ENCODE peak calls at places on chromosome 19, in four cellular contexts. S is AG08396, R is M059J, D is iris pigment epithelial cell. N is an unnamed sample.

GRCh38 chr19:35442091-35442490 is 6.0 kb upstream of the FFAR2 start:
- DNase-seq in R (no peak), S (no peak), D (no peak), N (no peak)

GRCh38 chr19:13154241-13154778 is 4.1 kb downstream of the IER2 start:
- DNase-seq in S (peak; percentile 86), R (peak; percentile 84), D (peak; percentile 97), N (peak; percentile 37)

GRCh38 chr19:2171349-2172145 is 7.8 kb downstream of the DOT1L start:
- DNase-seq in R (no peak), S (no peak), D (no peak), N (no peak)

GRCh38 chr19:11507370-11508078 is 1.9 kb upstream of the ZNF653 start:
- DNase-seq in R (no peak), S (no peak), D (no peak), N (no peak)

GRCh38 chr19:16365300-16365996 is 40.8 kb downstream of the KLF2 start:
- DNase-seq in D (no peak), S (no peak), R (no peak), N (no peak)

GRCh38 chr19:55355213-55355821 is 798 bp upstream of the COX6B2 start:
- DNase-seq in S (no peak), D (no peak), R (peak; percentile 38), N (no peak)

GRCh38 chr19:57802269-57802668 is 12.4 kb downstream of the ZNF552 start:
- DNase-seq in D (no peak), S (no peak), R (no peak), N (no peak)

GRCh38 chr19:48670699-48671455 is 1.9 kb downstream of the NTN5 start:
- DNase-seq in R (no peak), S (no peak), D (no peak), N (no peak)

GRCh38 chr19:36939153-36939552 is 23.0 kb downstream of the ZNF568 start:
- DNase-seq in D (peak; percentile 28), S (peak; percentile 3), R (no peak), N (no peak)

N was measured in HTR-8/SVneo.